ENCODE peak calls at places on chromosome 15, in eight cellular contexts. F, P, C, S, D, Z, H and G are unnamed samples.

GRCh38 chr15:66573719-66574641 is 8.2 kb upstream of the LCTL start:
- DNase-seq in F (no peak), P (no peak), C (no peak), S (no peak), D (peak; percentile 64), Z (no peak), H (peak; percentile 28), G (no peak)

GRCh38 chr15:65130941-65131340 is 2.7 kb downstream of the PDCD7 start:
- DNase-seq in F (no peak), P (no peak), C (no peak), S (peak; percentile 8), D (no peak), Z (peak; percentile 5), H (no peak), G (no peak)

GRCh38 chr15:39230205-39230916 is 350.5 kb upstream of the THBS1 start:
- DNase-seq in F (no peak), P (no peak), C (no peak), S (no peak), D (peak; percentile 80), Z (no peak), H (no peak), G (no peak)

GRCh38 chr15:69805248-69805953 is 292.3 kb downstream of the TLE3 start:
- DNase-seq in F (no peak), P (no peak), C (no peak), S (peak; percentile 65), D (no peak), Z (peak; percentile 57), H (no peak), G (no peak)

GRCh38 chr15:40246496-40247275 is 7.8 kb downstream of the PAK6 start:
- DNase-seq in F (no peak), P (no peak), C (no peak), S (no peak), D (no peak), Z (peak; percentile 63), H (no peak), G (no peak)

GRCh38 chr15:72203507-72203837 is 5.9 kb upstream of the GRAMD2A start:
- DNase-seq in F (no peak), P (no peak), C (no peak), S (peak; percentile 97), D (peak; percentile 88), Z (peak; percentile 97), H (peak; percentile 86), G (no peak)

GRCh38 chr15:94029495-94029894 is 201.9 kb upstream of the MCTP2 start:
- DNase-seq in F (no peak), P (no peak), C (no peak), S (peak; percentile 42), D (no peak), Z (no peak), H (peak; percentile 54), G (no peak)

GRCh38 chr15:63772531-63772930 is 61.2 kb downstream of the HERC1 start:
- DNase-seq in F (no peak), P (no peak), C (no peak), S (no peak), D (peak; percentile 8), Z (no peak), H (no peak), G (no peak)

GRCh38 chr15:55234800-55235104 is 38.0 kb upstream of the RSL24D1 start:
- DNase-seq in F (no peak), P (no peak), C (no peak), S (no peak), D (no peak), Z (no peak), H (no peak), G (no peak)

GRCh38 chr15:23759964-23760363 is 72.9 kb upstream of the NDN start:
- DNase-seq in F (no peak), P (no peak), C (no peak), S (peak; percentile 8), D (no peak), Z (no peak), H (no peak), G (no peak)

GRCh38 chr15:55334371-55334770 is 15.3 kb downstream of the PIGB start:
- DNase-seq in F (no peak), P (no peak), C (no peak), S (no peak), D (no peak), Z (peak; percentile 42), H (no peak), G (no peak)

GRCh38 chr15:57697588-57697987 is 8.9 kb upstream of the POLR2M start:
- DNase-seq in F (no peak), P (no peak), C (no peak), S (peak; percentile 9), D (peak; percentile 61), Z (no peak), H (no peak), G (no peak)

GRCh38 chr15:71565006-71565405 is 245.3 kb upstream of the NR2E3 start:
- DNase-seq in F (no peak), P (no peak), C (no peak), S (no peak), D (no peak), Z (no peak), H (no peak), G (no peak)

GRCh38 chr15:75347222-75348033 is 589 bp downstream of the NEIL1 start:
- DNase-seq in F (no peak), P (peak; percentile 48), C (peak; percentile 43), S (peak; percentile 17), D (no peak), Z (no peak), H (no peak), G (no peak)

GRCh38 chr15:90545095-90545494 is 15.4 kb downstream of the CRTC3 start:
- DNase-seq in F (no peak), P (no peak), C (no peak), S (no peak), D (no peak), Z (no peak), H (no peak), G (no peak)
- TF ChIP-seq CTCF in F (no peak), P (no peak), C (no peak), S (peak; percentile 37), D (no peak), Z (no peak), H (peak; percentile 3), G (no peak)

DNA sequence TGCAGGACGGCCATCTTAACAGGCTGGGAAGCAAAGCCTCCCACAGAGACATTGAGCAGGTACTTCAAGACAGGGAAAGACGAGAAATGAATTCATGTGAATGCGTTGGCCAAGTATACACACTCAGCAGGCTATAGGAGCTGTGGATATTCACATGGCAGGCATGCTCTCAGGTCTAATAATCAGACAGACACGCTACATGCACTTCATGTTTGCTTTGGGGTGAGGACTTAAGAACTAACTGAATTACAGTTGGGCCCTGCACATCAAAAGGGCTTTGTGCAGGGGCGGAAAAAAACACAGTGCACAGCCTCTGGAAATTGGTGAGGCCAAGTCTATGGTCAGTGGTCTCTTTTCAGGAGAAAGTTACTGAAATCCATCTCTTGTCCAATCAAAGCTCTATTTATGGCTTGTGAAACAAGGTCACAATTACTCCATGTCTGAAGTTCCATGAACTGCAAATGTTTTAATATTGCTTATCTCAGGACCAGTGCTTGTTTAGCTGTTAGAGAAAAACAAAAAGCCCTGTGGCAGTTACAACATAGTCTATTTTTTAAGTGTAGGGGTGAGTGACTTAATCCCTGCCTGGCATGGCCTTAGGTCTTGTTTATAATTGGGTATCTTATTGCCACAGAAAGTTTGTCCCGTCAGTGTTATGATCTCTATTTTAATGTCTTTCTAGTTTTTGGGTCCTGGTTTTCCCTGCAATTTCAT is 100.6 kb upstream of the GOLGA6L6 start:
- DNase-seq in F (no peak), P (no peak), C (no peak), S (no peak), D (no peak), Z (no peak), H (no peak), G (no peak)
- TF ChIP-seq CTCF in F (no peak), P (no peak), C (no peak), S (no peak), D (no peak), Z (no peak), H (no peak), G (no peak)

GRCh38 chr15:31197497-31198414 is 96.2 kb upstream of the TRPM1 start:
- DNase-seq in F (no peak), P (no peak), C (no peak), S (no peak), D (peak; percentile 35), Z (no peak), H (no peak), G (no peak)
- TF ChIP-seq CTCF in F (peak; percentile 75), P (peak; percentile 64), C (peak; percentile 65), S (peak; percentile 68), D (peak; percentile 59), Z (peak; percentile 75), H (peak; percentile 80), G (peak; percentile 63)

DNA sequence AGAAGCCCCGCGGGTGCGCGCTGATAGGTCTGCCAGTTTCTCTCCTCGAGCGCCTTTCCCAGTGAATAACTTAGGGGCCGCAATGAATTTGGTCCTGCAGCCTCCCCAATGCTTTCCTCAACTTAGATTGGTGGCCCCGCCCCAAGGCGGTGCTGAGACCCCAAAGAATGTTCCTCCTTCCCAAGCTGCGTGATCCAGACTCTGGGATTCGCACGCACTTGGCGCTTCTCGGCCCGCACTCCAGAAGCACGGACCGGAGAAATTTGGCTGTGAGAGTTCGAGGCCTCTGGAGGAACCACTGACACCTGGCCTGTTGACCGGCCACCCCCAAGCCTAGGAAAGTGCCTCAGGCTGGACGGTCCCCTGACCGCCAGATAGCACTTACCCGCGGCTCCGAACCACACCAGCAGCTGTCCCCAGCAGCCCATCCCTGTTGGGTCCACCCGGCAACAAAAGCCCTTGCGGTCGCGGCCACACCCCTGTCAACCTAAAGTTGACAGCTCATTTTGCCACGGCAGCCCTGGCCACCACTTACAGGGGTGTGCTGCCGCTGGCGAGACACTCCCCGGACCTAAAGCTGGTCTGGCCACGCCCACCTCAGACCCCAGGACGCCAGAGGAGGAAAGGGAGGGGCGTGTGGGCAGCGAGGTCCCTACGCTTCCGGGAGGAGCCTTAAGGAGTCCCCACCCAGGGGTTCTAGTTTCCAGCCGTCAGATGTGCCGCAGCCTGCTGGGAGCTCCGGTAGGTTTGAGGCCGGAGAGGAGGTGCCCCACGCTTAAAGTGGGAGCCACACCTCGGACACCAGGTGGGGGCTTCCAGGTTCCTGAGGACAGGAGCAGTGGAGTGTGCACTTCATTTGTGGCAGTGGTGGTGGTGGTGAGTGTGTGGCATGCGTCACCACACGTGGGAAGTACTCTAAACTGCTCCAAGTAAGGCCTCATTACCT is at the start of gene LTK:
- DNase-seq in F (no peak), P (peak; percentile 26), C (no peak), S (no peak), D (no peak), Z (peak; percentile 14), H (no peak), G (no peak)
- TF ChIP-seq CTCF in F (no peak), P (no peak), C (no peak), S (no peak), D (no peak), Z (no peak), H (no peak), G (no peak)